ENCODE peak calls at places on chromosomes 5 and 9, in eight cellular contexts. O is brain microvascular endothelial cell, A is fibroblast of pulmonary artery, P is bronchial epithelial cell, R is left ventricle myocardium inferior, H is astrocyte, J is psoas muscle, B is tibial nerve. S is an unnamed sample.

GRCh38 chr5:107486489-107486888 is 184.2 kb downstream of the EFNA5 start:
- DNase-seq in O (peak; percentile 63), A (peak; percentile 69), P (peak; percentile 94), R (no peak), H (peak; percentile 70), J (no peak), B (no peak), S (peak; percentile 83)

GRCh38 chr5:138439537-138440225 is 824 bp downstream of the REEP2 start:
- DNase-seq in O (no peak), A (no peak), P (no peak), R (no peak), H (no peak), J (no peak), B (no peak), S (no peak)

GRCh38 chr5:72854419-72854818 is 38.0 kb downstream of the TNPO1 start:
- DNase-seq in O (no peak), A (no peak), P (peak; percentile 65), R (no peak), H (no peak), J (no peak), B (no peak), S (no peak)

GRCh38 chr9:73116880-73117279 is 34.8 kb upstream of the ANXA1 start:
- DNase-seq in O (no peak), A (no peak), P (no peak), R (no peak), H (no peak), J (no peak), B (no peak), S (no peak)

GRCh38 chr9:94772128-94772527 is 45.6 kb downstream of the AOPEP start:
- DNase-seq in O (no peak), A (no peak), P (no peak), R (no peak), H (no peak), J (no peak), B (no peak), S (no peak)

GRCh38 chr9:110932883-110933282 is 105.4 kb downstream of the LPAR1 start:
- DNase-seq in O (no peak), A (no peak), P (no peak), R (no peak), H (peak; percentile 38), J (no peak), B (no peak), S (no peak)

GRCh38 chr5:39376293-39376714 is 12.0 kb upstream of the C9 start:
- DNase-seq in O (peak; percentile 47), A (peak; percentile 64), P (peak; percentile 71), R (no peak), H (peak; percentile 11), J (no peak), B (no peak), S (peak; percentile 67)

GRCh38 chr5:159764283-159764927 is 151.9 kb upstream of the ADRA1B start:
- DNase-seq in O (peak; percentile 93), A (peak; percentile 89), P (no peak), R (no peak), H (peak; percentile 91), J (no peak), B (no peak), S (peak; percentile 73)

GRCh38 chr5:133928690-133929393 is 39.6 kb downstream of the C5orf15 start:
- DNase-seq in O (no peak), A (no peak), P (no peak), R (no peak), H (no peak), J (no peak), B (no peak), S (no peak)

GRCh38 chr5:157076558-157076957 is 17.6 kb upstream of the HAVCR1 start:
- DNase-seq in O (peak; percentile 29), A (peak; percentile 0), P (no peak), R (no peak), H (peak; percentile 49), J (no peak), B (no peak), S (peak; percentile 80)

GRCh38 chr5:37777472-37778135 is 62.2 kb downstream of the GDNF start:
- DNase-seq in O (peak; percentile 27), A (peak; percentile 46), P (no peak), R (no peak), H (peak; percentile 63), J (no peak), B (no peak), S (no peak)

GRCh38 chr9:124295097-124295794 is 37.5 kb downstream of the NEK6 start:
- DNase-seq in O (no peak), A (peak; percentile 57), P (no peak), R (no peak), H (peak; percentile 53), J (no peak), B (no peak), S (no peak)

GRCh38 chr9:94649100-94649855 is 10.0 kb upstream of the FBP1 start:
- DNase-seq in O (peak; percentile 9), A (peak; percentile 38), P (peak; percentile 85), R (no peak), H (peak; percentile 90), J (no peak), B (no peak), S (peak; percentile 61)

DNA sequence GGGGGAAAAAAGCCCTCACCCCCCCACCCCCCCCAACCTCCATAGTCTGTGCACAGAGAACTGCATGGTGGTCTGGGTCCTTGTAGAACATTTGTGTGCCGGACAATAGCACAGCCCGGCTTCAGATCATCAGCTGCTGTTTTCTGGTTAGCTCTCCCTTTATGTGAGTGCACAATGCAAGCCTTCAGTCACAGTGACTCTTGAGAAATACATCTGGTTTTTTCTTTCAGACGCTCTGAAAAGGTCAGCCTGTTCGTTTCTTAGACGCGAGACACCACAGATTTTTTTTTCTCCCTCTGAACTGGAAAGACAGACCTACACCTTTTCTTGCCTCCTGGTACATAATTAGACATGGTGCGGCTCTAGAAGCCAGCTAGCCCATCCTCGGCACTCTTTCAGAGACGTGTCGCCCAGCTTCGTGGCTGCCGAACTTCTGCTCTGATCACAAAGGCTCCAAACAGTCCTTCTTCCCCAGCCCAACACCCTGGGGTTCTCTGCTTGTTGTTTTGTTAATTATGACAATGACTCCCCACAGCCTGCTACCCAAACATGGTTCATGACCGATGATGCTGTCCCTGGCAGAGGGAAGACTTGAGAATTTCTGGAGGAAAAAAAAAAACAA is 241.6 kb upstream of the ZNF462 start:
- DNase-seq in O (no peak), A (no peak), P (no peak), R (no peak), H (no peak), J (no peak), B (no peak), S (no peak)
- H3K4me3 ChIP-seq in O (no peak overlapping the region), A (no peak overlapping the region), P (no peak overlapping the region), R (no peak overlapping the region), H (no peak overlapping the region), J (peak overlapping the region; percentile 44), B (peak overlapping the region; percentile 10), S (no peak overlapping the region)

GRCh38 chr5:61732376-61732775 is 400.3 kb downstream of the ZSWIM6 start:
- DNase-seq in O (no peak), A (peak; percentile 6), P (no peak), R (no peak), H (peak; percentile 13), J (no peak), B (no peak), S (no peak)
- H3K4me3 ChIP-seq in O (peak overlapping the region; percentile 26), A (peak overlapping the region; percentile 4), P (no peak overlapping the region), R (peak overlapping the region; percentile 14), H (peak overlapping the region; percentile 37), J (peak overlapping the region; percentile 18), B (peak overlapping the region; percentile 13), S (no peak overlapping the region)

GRCh38 chr5:63959177-63959982 is 2.9 kb downstream of the HTR1A start:
- DNase-seq in O (no peak), A (no peak), P (peak; percentile 21), R (no peak), H (no peak), J (no peak), B (no peak), S (peak; percentile 5)
- H3K4me3 ChIP-seq in O (no peak overlapping the region), A (no peak overlapping the region), P (no peak overlapping the region), R (no peak overlapping the region), H (no peak overlapping the region), J (no peak overlapping the region), B (no peak overlapping the region), S (no peak overlapping the region)

DNA sequence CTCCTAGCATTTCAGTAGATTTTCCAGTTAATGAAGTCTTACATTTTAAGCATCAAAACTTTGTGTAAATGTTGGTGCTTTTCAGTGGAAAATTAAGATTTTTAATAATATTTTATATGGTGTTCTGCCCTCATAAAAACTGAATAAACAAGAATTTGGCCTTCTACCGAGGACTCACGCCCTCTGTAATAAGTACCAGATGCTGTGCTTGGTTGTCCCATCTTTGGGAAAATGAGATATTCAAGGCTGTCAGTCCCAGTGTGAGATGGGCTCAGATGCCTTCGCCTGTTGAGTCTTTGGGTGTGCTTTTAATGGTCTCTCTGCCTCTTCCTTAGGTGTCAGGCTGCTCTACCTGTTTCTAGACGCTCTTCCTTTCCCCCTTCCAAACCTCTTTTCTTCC is 28.7 kb downstream of the GALNT12 start:
- DNase-seq in O (no peak), A (no peak), P (no peak), R (no peak), H (no peak), J (no peak), B (no peak), S (no peak)
- H3K4me3 ChIP-seq in O (no peak overlapping the region), A (no peak overlapping the region), P (no peak overlapping the region), R (no peak overlapping the region), H (no peak overlapping the region), J (no peak overlapping the region), B (no peak overlapping the region), S (no peak overlapping the region)

DNA sequence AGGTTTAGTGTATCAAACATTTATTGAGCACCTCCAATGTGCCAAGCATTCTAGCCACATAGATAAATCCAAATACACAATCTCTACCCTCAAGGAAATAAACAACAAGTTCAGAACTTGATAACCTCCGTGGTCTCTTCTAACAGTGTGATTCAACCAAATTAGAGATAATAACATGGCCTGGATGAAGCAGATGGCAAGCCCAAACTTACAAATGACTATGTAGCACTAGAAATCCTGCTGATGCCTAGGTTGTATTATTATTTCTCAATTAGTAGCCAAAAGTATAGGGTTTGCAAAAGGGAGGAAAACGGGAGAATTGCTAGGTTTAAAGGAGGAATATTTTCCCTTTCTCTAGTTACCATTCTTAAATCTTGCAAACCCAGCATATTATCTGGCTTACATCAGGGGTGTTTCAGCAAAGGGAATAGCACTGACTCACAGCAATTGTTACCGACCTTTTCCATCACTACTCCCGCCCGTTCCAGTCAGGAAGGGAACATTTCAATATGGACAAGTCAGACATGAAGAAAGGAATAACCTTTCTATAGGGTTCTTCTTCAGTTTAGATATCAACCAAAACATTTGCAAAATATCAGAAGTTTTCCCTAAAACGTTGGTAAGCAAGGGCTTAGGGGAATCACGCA is 2.3 kb downstream of the DPYSL3 start:
- DNase-seq in O (no peak), A (peak; percentile 78), P (peak; percentile 66), R (no peak), H (peak; percentile 78), J (no peak), B (no peak), S (peak; percentile 81)
- H3K4me3 ChIP-seq in O (peak overlapping the region; percentile 79), A (peak overlapping the region; percentile 84), P (no peak overlapping the region), R (peak overlapping the region; percentile 76), H (peak overlapping the region; percentile 78), J (peak overlapping the region; percentile 78), B (no peak overlapping the region), S (peak overlapping the region; percentile 75)

GRCh38 chr5:55530669-55531068 is 4.1 kb downstream of the PLPP1 start:
- DNase-seq in O (no peak), A (no peak), P (no peak), R (peak; percentile 18), H (no peak), J (no peak), B (no peak), S (no peak)
- H3K4me3 ChIP-seq in O (no peak overlapping the region), A (no peak overlapping the region), P (no peak overlapping the region), R (peak overlapping the region; percentile 94), H (no peak overlapping the region), J (no peak overlapping the region), B (no peak overlapping the region), S (no peak overlapping the region)